ENCODE peak calls at places on chromosomes 4 and X, in eight cellular contexts. One of them, this sample, is unnamed.

GRCh38 chrX:103442536-103442901 is 66.2 kb downstream of the BEX3 start:
- DNase-seq in stromal cell of bone marrow: peak; percentile 73
- DNase-seq in LoVo: no peak
- DNase-seq in astrocyte of the spinal cord: peak; percentile 77
- DNase-seq in HS-5: no peak
- DNase-seq in left ventricle myocardium superior: no peak
- DNase-seq in AG08396: no peak
- DNase-seq in H4: no peak
- DNase-seq in this sample: no peak

GRCh38 chr4:69617083-69617694 is 22.3 kb downstream of the UGT2A2 start:
- DNase-seq in stromal cell of bone marrow: peak; percentile 7
- DNase-seq in LoVo: peak; percentile 20
- DNase-seq in astrocyte of the spinal cord: peak; percentile 66
- DNase-seq in HS-5: peak; percentile 20
- DNase-seq in left ventricle myocardium superior: no peak
- DNase-seq in AG08396: no peak
- DNase-seq in H4: peak; percentile 58
- DNase-seq in this sample: no peak

GRCh38 chrX:154596290-154596929 is 11.5 kb downstream of the CTAG1A start:
- DNase-seq in stromal cell of bone marrow: no peak
- DNase-seq in LoVo: peak; percentile 25
- DNase-seq in astrocyte of the spinal cord: peak; percentile 77
- DNase-seq in HS-5: no peak
- DNase-seq in left ventricle myocardium superior: no peak
- DNase-seq in AG08396: peak; percentile 28
- DNase-seq in H4: peak; percentile 79
- DNase-seq in this sample: no peak

GRCh38 chr4:139658983-139659382 is 6.6 kb upstream of the MGST2 start:
- DNase-seq in stromal cell of bone marrow: no peak
- DNase-seq in LoVo: no peak
- DNase-seq in astrocyte of the spinal cord: no peak
- DNase-seq in HS-5: no peak
- DNase-seq in left ventricle myocardium superior: no peak
- DNase-seq in AG08396: no peak
- DNase-seq in H4: no peak
- DNase-seq in this sample: no peak

GRCh38 chr4:73099143-73099542 is 29.6 kb upstream of the COX18 start:
- DNase-seq in stromal cell of bone marrow: no peak
- DNase-seq in LoVo: no peak
- DNase-seq in astrocyte of the spinal cord: no peak
- DNase-seq in HS-5: no peak
- DNase-seq in left ventricle myocardium superior: no peak
- DNase-seq in AG08396: no peak
- DNase-seq in H4: no peak
- DNase-seq in this sample: no peak

GRCh38 chrX:106404512-106404911 is 207.3 kb upstream of the RADX start:
- DNase-seq in stromal cell of bone marrow: no peak
- DNase-seq in LoVo: no peak
- DNase-seq in astrocyte of the spinal cord: no peak
- DNase-seq in HS-5: no peak
- DNase-seq in left ventricle myocardium superior: no peak
- DNase-seq in AG08396: no peak
- DNase-seq in H4: no peak
- DNase-seq in this sample: no peak

GRCh38 chr4:132958457-132959263 is 190.4 kb upstream of the PCDH10 start:
- DNase-seq in stromal cell of bone marrow: no peak
- DNase-seq in LoVo: no peak
- DNase-seq in astrocyte of the spinal cord: no peak
- DNase-seq in HS-5: no peak
- DNase-seq in left ventricle myocardium superior: no peak
- DNase-seq in AG08396: no peak
- DNase-seq in H4: no peak
- DNase-seq in this sample: no peak

GRCh38 chr4:21002976-21003375 is 302.7 kb downstream of the PACRGL start:
- DNase-seq in stromal cell of bone marrow: no peak
- DNase-seq in LoVo: no peak
- DNase-seq in astrocyte of the spinal cord: no peak
- DNase-seq in HS-5: no peak
- DNase-seq in left ventricle myocardium superior: no peak
- DNase-seq in AG08396: no peak
- DNase-seq in H4: no peak
- DNase-seq in this sample: no peak

GRCh38 chr4:150546286-150546685 is 35.7 kb upstream of the MAB21L2 start:
- DNase-seq in stromal cell of bone marrow: no peak
- DNase-seq in LoVo: no peak
- DNase-seq in astrocyte of the spinal cord: no peak
- DNase-seq in HS-5: no peak
- DNase-seq in left ventricle myocardium superior: no peak
- DNase-seq in AG08396: no peak
- DNase-seq in H4: no peak
- DNase-seq in this sample: no peak

GRCh38 chr4:14237911-14238310 is 610.4 kb upstream of the BOD1L1 start:
- DNase-seq in stromal cell of bone marrow: no peak
- DNase-seq in LoVo: no peak
- DNase-seq in astrocyte of the spinal cord: no peak
- DNase-seq in HS-5: no peak
- DNase-seq in left ventricle myocardium superior: no peak
- DNase-seq in AG08396: no peak
- DNase-seq in H4: no peak
- DNase-seq in this sample: no peak

GRCh38 chrX:123648028-123648810 is 84.6 kb downstream of the THOC2 start:
- DNase-seq in stromal cell of bone marrow: peak; percentile 29
- DNase-seq in LoVo: peak; percentile 43
- DNase-seq in astrocyte of the spinal cord: peak; percentile 78
- DNase-seq in HS-5: no peak
- DNase-seq in left ventricle myocardium superior: no peak
- DNase-seq in AG08396: peak; percentile 27
- DNase-seq in H4: peak; percentile 34
- DNase-seq in this sample: no peak

GRCh38 chrX:19624754-19625153 is 109.4 kb upstream of the MAP3K15 start:
- DNase-seq in stromal cell of bone marrow: no peak
- DNase-seq in LoVo: no peak
- DNase-seq in astrocyte of the spinal cord: no peak
- DNase-seq in HS-5: no peak
- DNase-seq in left ventricle myocardium superior: no peak
- DNase-seq in AG08396: no peak
- DNase-seq in H4: no peak
- DNase-seq in this sample: no peak